ENCODE peak calls at places on chromosome 21, in five cellular contexts. Z, G, D, N and K are unnamed samples.

GRCh38 chr21:42746593-42747266 is 93.3 kb downstream of the PDE9A start:
- DNase-seq in D (peak; percentile 76), G (no peak), Z (peak; percentile 53), N (no peak), K (peak; percentile 32)

GRCh38 chr21:14895792-14896191 is 169.0 kb downstream of the NRIP1 start:
- DNase-seq in D (no peak), Z (no peak), N (no peak), G (no peak), K (no peak)

GRCh38 chr21:17819878-17820232 is 699 bp upstream of the C21orf91 start:
- DNase-seq in G (no peak), N (no peak), D (no peak), Z (no peak), K (no peak)

GRCh38 chr21:21200103-21200938 is 202.1 kb downstream of the NCAM2 start:
- DNase-seq in G (no peak), Z (no peak), D (peak; percentile 62), N (peak; percentile 95), K (peak; percentile 67)

GRCh38 chr21:31180256-31181088 is 142.2 kb upstream of the KRTAP19-8 start:
- DNase-seq in Z (no peak), N (peak; percentile 39), D (no peak), G (no peak), K (no peak)

GRCh38 chr21:14814282-14814681 is 250.5 kb downstream of the NRIP1 start:
- DNase-seq in N (no peak), D (no peak), G (no peak), Z (no peak), K (no peak)

GRCh38 chr21:26171310-26172100 is 935 bp upstream of the APP start:
- DNase-seq in G (no peak), D (no peak), N (no peak), Z (no peak), K (no peak)

GRCh38 chr21:46116846-46117585 is 19.1 kb downstream of the COL6A2 start:
- DNase-seq in N (no peak), Z (no peak), G (no peak), D (peak; percentile 48), K (peak; percentile 3)

GRCh38 chr21:33362044-33362555 is 37.3 kb downstream of the IFNAR1 start:
- DNase-seq in Z (peak; percentile 50), D (no peak), G (peak; percentile 44), N (no peak), K (peak; percentile 17)

GRCh38 chr21:43287111-43287973 is 118.5 kb downstream of the CRYAA start:
- DNase-seq in D (peak; percentile 18), Z (peak; percentile 44), N (no peak), G (no peak), K (no peak)

GRCh38 chr21:17775431-17776126 is 43.6 kb downstream of the C21orf91 start:
- DNase-seq in G (no peak), Z (no peak), D (no peak), N (no peak), K (no peak)

GRCh38 chr21:46254208-46254975 is 25.8 kb upstream of the LSS start:
- DNase-seq in G (no peak), Z (no peak), N (no peak), D (no peak), K (no peak)

GRCh38 chr21:27759091-27759659 is 792.3 kb upstream of the ADAMTS5 start:
- DNase-seq in G (no peak), D (peak; percentile 38), N (no peak), Z (no peak), K (peak; percentile 27)

GRCh38 chr21:25772680-25773079 is 37.9 kb downstream of the GABPA start:
- DNase-seq in N (no peak), Z (no peak), G (no peak), D (no peak), K (no peak)

GRCh38 chr21:46404306-46404705 is 54.4 kb upstream of the DIP2A start:
- DNase-seq in Z (no peak), D (no peak), N (no peak), G (no peak), K (no peak)

GRCh38 chr21:23930565-23930964 is 1676.7 kb downstream of the MRPL39 start:
- DNase-seq in Z (no peak), G (no peak), N (no peak), D (no peak), K (no peak)

DNA sequence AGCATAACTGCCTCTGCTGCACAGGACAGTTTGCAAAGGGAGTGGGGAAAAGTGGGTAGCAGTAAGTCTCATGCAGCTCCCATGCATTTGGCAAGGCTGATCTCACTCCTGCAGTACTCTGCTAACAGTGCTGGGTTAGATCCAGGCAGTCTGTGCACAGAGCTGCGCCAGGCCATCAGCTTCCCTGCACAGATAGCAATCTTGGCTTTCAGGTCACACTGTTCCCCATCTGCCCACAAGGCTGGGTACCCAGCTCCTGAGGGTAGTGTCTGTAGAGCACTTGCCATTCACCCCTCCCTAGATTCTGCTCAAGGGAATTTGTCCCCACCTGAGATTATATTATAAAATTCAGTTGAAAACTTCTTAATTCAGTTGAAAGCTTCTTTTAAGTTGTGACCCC is 72.2 kb downstream of the SH3BGR start:
- DNase-seq in N (no peak), Z (no peak), D (no peak), G (no peak), K (no peak)
- H3K4me3 ChIP-seq in N (no peak overlapping the region), Z (no peak overlapping the region), D (no peak overlapping the region), G (no peak overlapping the region), K (no peak overlapping the region)

DNA sequence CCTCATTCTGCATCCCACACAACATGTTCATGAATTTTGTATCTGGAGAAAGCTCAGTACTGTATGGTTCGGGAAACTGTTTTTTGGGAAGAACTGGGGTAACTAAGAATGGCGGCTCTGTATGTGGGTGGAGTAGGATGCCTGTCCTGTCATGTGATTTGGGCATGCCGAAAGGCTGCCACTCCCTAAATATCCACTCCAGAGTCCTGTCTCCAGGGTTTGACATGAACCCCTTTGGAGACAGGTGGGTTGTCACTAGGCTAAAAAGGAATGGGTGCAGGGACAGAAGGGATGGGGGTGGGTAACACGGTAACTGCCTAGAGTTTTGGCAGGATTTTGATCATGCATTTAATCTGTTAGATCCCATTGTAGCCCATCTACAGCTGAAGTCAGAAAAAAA is 150.2 kb downstream of the KCNJ6 start:
- DNase-seq in Z (no peak), D (no peak), G (no peak), N (no peak), K (no peak)
- H3K27ac ChIP-seq in Z (no peak overlapping the region), D (no peak overlapping the region), G (no peak overlapping the region), N (no peak overlapping the region), K (no peak overlapping the region)

DNA sequence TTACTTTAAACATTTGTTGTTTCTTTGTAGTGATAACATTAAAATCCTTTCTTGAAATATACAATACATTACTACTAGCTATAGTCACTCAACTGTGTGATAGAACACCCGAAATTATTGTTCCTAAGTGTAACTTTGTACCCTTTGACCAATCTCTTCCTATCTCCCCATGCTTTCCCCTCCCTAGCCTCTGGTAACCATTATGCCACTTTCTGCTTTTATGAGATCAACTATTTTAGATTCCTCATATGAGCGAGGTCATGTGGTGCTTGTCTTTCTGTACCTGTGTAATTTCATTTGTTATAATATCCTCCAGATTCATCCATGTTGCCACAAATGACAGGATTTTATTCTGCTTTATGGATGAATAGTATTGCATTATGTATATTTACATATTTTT is 629.0 kb downstream of the USP25 start:
- DNase-seq in D (no peak), G (no peak), Z (no peak), N (no peak), K (no peak)
- H3K4me3 ChIP-seq in D (no peak overlapping the region), G (no peak overlapping the region), Z (no peak overlapping the region), N (no peak overlapping the region), K (no peak overlapping the region)

GRCh38 chr21:44749116-44749758 is 37.9 kb upstream of the TSPEAR start:
- DNase-seq in Z (no peak), G (no peak), D (no peak), N (no peak), K (no peak)

GRCh38 chr21:44750675-44751025 is 39.3 kb upstream of the TSPEAR start:
- DNase-seq in Z (no peak), N (no peak), G (no peak), D (no peak), K (no peak)

GRCh38 chr21:44751186-44751798 is 39.9 kb upstream of the TSPEAR start:
- DNase-seq in Z (no peak), N (no peak), G (no peak), D (no peak), K (no peak)

GRCh38 chr21:44748621-44749020 is 37.2 kb upstream of the TSPEAR start:
- DNase-seq in N (no peak), D (no peak), G (no peak), Z (no peak), K (no peak)

DNA sequence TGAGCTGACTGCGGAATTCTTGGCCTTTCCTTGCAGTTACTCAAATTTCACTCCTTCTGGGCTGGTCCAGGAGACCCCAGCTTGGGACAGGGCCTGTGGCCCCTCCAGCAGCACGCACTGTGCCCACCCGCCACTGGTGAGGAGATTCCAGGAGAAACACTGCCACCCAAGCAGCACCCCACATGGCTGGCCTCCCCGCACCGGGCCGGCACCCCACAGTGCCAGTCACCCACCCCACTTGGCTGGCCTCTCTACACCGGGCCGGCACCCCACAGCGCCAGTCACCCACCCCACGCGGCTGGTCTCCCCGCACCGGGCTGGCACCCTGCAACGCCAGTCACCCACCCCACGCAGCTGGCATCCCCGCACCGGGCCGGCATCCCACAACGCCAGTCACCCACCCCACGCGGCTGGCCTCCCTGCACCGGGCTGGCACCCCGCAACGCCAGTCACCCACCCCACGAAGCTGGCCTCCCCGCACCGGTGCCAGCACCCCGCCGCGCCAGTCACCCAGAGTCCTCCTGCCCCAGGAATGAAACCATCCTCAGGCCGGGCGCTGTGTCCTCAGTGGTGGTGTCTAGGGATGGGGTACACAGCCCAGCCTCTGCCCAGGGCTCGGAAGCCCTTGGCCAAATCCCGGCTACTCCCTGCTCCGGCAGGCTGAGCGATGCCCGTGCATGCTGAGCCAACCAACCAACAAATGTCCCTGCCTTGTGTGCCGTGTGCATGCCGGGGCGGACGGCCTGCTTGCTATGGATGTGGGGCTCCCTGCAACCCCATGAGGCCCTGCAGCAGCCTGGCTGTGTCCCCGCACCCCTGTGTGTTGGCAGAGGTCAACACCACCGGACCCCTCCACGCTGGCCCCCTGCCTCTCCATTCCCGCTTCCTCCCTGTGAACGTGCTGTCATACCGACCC is 38.6 kb upstream of the TSPEAR start:
- DNase-seq in G (no peak), D (no peak), Z (no peak), N (no peak), K (no peak)
- H3K27ac ChIP-seq in G (no peak overlapping the region), D (no peak overlapping the region), Z (no peak overlapping the region), N (no peak overlapping the region), K (no peak overlapping the region)

GRCh38 chr21:29022141-29022540 is 2.3 kb upstream of the USP16 start:
- DNase-seq in D (no peak), Z (no peak), G (no peak), N (no peak), K (no peak)

GRCh38 chr21:29018540-29018939 is 609 bp downstream of the RWDD2B start:
- DNase-seq in G (no peak), Z (no peak), N (no peak), D (no peak), K (no peak)

GRCh38 chr21:29017639-29018237 is 1.4 kb downstream of the RWDD2B start:
- DNase-seq in D (no peak), Z (no peak), N (no peak), G (no peak), K (no peak)
- H3K4me3 ChIP-seq in D (peak overlapping the region; percentile 54), Z (peak overlapping the region; percentile 69), N (no peak overlapping the region), G (peak overlapping the region; percentile 79), K (no peak overlapping the region)

GRCh38 chr21:41584603-41585176 is 76.7 kb upstream of the TMPRSS2 start:
- DNase-seq in N (no peak), G (no peak), D (no peak), Z (peak; percentile 1), K (no peak)
- H3K27ac ChIP-seq in N (no peak overlapping the region), G (peak overlapping the region; percentile 81), D (no peak overlapping the region), Z (peak overlapping the region; percentile 72), K (no peak overlapping the region)